ENCODE peak calls at places on chromosomes 6 and 20, in five cellular contexts. S is K562, B is gastrocnemius medialis, E is MM.1S, U is trophoblast cell. N is an unnamed sample. For H3K4me1, the result is how much of the 10 kb centered on the place peaks cover.

GRCh38 chr6:168536665-168537249 is 95.8 kb downstream of the SMOC2 start:
- DNase-seq in S (no peak), B (no peak), E (no peak), U (no peak), N (no peak)

GRCh38 chr6:132511836-132512230 is 1.1 kb downstream of the STX7 start:
- DNase-seq in S (no peak), B (no peak), E (no peak), U (no peak), N (no peak)

GRCh38 chr6:141790921-141791320 is 341.8 kb upstream of the GJE1 start:
- DNase-seq in S (no peak), B (no peak), E (no peak), U (no peak), N (no peak)

GRCh38 chr20:23362392-23363256 is 642 bp downstream of the GZF1 start:
- DNase-seq in S (no peak), B (peak), E (peak), U (peak), N (no peak)

GRCh38 chr6:53979468-53980067 is 131.7 kb upstream of the MLIP start:
- DNase-seq in S (peak), B (no peak), E (peak), U (no peak), N (no peak)

GRCh38 chr6:89412071-89413005 is at the start of gene RRAGD:
- DNase-seq in S (peak), B (peak), E (peak), U (peak), N (no peak)

GRCh38 chr20:44065401-44066340 is 121.3 kb downstream of the JPH2 start:
- DNase-seq in S (no peak), B (no peak), E (no peak), U (no peak), N (peak)

GRCh38 chr6:16369108-16369507 is 130.7 kb downstream of the GMPR start:
- DNase-seq in S (no peak), B (no peak), E (no peak), U (no peak), N (no peak)

GRCh38 chr6:32148722-32149576 is 2.8 kb downstream of the PRRT1 start:
- DNase-seq in S (peak), B (peak), E (no peak), U (no peak), N (no peak)

GRCh38 chr6:29864037-29864795 is 36.6 kb downstream of the HLA-G start:
- DNase-seq in S (no peak), B (no peak), E (no peak), U (no peak), N (no peak)

GRCh38 chr6:65110031-65110430 is 597.0 kb downstream of the EYS start:
- DNase-seq in S (no peak), B (no peak), E (no peak), U (no peak), N (no peak)

GRCh38 chr6:53496797-53497196 is 48.1 kb downstream of the GCLC start:
- DNase-seq in S (no peak), B (no peak), E (no peak), U (peak), N (no peak)

GRCh38 chr6:39225946-39226437 is 3.3 kb downstream of the KCNK5 start:
- DNase-seq in S (peak), B (no peak), E (no peak), U (no peak), N (no peak)

GRCh38 chr6:12393100-12393499 is 102.9 kb downstream of the EDN1 start:
- DNase-seq in S (no peak), B (no peak), E (no peak), U (no peak), N (no peak)

DNA sequence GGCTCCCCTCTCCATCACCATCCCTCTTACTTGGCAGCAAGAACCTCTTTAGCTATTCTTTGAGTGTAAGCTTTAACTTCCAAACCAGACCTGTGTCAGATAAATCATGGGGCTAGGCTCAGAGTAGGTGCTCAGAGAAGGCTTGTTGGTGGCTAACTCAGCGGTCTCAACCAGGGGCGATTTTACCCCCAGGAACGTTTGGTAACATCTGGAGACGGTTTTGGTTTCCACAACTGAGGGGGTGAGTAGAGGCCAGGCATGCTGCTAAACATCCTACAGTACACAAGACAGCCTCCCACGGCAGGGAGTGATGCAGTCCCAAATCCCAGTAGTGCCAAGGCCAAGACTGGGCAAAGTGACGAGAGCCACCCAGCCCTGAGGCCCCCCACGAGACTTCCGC is 59.1 kb downstream of the RAB44 start:
- DNase-seq in S (no peak), B (no peak), E (no peak), U (no peak), N (no peak)
- H3K4me1 ChIP-seq in S (under half), B (under half), E (half or more), U (under half), N (under half)

GRCh38 chr6:33770116-33770832 is 18.7 kb downstream of the LEMD2 start:
- DNase-seq in S (no peak), B (no peak), E (no peak), U (no peak), N (no peak)
- H3K4me3 ChIP-seq in S (no peak), B (no peak), E (no peak), U (no peak), N (no peak)

DNA sequence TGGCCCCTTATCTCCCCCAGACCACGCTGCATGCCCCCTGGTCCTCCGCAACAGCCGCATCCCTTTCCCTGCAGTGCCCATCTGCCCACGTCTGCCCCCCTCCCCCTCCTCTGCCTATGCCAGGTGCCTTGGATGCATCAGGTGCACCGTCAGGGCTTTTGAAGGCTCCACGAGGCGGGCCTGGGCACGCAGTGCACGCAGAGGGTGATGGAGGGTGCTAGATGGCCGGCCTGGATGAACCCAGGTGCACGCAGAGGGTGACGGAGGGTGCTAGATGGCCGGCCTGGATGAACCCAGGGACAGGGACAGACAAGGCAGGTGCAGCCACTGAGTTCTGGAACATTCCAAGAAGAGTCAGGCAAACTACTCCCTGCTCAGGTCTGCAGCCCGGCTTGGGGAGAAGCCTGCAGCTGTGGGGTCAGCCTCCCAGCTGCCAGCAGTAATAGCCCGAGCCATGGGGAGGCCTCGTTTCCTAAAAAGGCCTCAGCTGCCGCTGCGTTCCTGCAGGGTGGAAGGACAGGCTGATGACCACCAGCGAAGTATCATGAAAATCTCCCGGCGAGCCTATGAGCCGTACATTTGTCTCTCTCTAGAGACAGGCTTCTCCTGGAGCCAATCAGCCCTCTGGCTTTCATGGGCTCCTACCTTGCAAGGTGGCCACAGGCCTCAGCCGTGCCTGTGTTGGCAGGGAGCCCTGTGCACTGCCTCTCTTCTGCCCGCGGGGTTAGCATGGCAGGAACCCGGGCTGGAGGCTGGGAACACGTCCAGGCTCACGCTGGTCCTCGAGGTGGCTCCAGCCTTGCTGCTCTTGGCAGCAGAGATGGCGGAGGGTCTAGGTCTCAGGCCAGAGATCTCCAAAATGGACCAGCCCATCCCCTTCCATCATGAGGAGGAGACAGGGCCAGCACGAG is 29.6 kb downstream of the NTSR1 start:
- DNase-seq in S (no peak), B (peak), E (no peak), U (no peak), N (no peak)
- H3K4me1 ChIP-seq in S (half or more), B (under half), E (under half), U (under half), N (under half)

GRCh38 chr6:35213824-35214756 is at the start of gene SCUBE3:
- DNase-seq in S (peak), B (no peak), E (no peak), U (no peak), N (no peak)

GRCh38 chr6:35216412-35216732 is 2.6 kb downstream of the SCUBE3 start:
- DNase-seq in S (no peak), B (no peak), E (no peak), U (no peak), N (no peak)

GRCh38 chr6:35215665-35216411 is 2.1 kb downstream of the SCUBE3 start:
- DNase-seq in S (no peak), B (no peak), E (no peak), U (no peak), N (no peak)

GRCh38 chr6:35213161-35213823 is 464 bp upstream of the SCUBE3 start:
- DNase-seq in S (peak), B (no peak), E (no peak), U (no peak), N (no peak)

GRCh38 chr6:35214869-35215664 is 1.3 kb downstream of the SCUBE3 start:
- DNase-seq in S (peak), B (no peak), E (no peak), U (peak), N (no peak)
- H3K4me3 ChIP-seq in S (no peak), B (peak), E (no peak), U (no peak), N (peak)

GRCh38 chr6:33696076-33696475 is 15.4 kb downstream of the UQCC2 start:
- DNase-seq in S (no peak), B (no peak), E (no peak), U (no peak), N (no peak)
- H3K4me1 ChIP-seq in S (under half), B (half or more), E (under half), U (under half), N (half or more)

DNA sequence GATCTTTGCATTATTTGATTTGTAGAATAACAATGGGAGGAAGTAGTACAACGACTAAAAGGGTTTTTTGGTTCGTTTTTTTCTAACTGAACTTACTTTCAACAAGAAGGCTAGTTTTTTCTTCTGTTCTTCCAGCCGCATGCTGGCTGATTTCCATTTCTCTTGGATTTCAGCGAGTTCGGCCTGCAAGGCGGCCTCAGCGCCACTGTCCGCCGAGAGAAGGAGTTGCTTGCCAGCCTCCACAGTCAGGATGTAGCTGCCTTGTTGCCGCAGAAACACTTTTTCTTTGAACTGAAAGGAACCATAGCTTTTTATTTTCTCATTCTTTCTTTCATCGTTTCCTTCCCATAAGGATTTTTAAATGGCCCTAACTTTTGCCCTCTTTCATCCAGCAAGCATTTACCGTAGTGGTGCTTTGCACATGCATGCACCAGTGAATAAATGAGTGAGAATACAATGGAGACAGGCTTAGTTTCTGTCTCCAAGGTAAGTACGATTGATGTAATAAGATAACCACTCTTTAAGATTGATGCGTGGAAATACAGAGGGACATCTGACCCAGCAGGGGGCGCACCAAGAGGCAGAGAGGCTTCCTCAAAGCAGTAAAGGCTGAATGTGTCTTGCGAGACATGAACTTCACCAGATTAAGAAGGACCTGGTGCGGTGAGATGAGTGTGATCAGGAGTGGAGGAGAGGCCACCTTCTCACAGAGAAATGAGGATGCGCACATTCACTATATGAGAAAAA is 398.8 kb downstream of the ESR1 start:
- DNase-seq in S (peak), B (peak), E (no peak), U (peak), N (no peak)
- H3K4me3 ChIP-seq in S (no peak), B (no peak), E (no peak), U (no peak), N (no peak)

DNA sequence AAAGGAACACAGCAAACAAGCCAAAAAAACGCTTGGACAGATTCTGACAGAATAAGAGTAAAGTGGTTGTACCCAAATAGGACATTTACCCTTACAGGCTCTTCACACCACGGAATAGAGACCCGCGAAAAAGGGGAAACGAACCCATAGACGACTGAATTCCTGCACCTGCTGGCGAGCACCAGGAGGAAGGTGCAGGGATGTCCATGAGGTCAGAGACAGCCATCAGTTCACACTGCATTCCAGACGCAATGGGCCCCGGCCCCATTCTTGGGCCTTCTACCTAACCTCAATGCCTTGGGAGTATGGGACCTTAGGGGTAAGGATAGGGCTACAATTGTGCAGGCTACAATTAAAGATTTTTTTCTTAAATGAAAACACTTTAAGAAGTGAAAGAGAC is 5.2 kb upstream of the DIDO1 start:
- DNase-seq in S (no peak), B (no peak), E (no peak), U (no peak), N (no peak)
- H3K4me1 ChIP-seq in S (half or more), B (half or more), E (under half), U (under half), N (half or more)

DNA sequence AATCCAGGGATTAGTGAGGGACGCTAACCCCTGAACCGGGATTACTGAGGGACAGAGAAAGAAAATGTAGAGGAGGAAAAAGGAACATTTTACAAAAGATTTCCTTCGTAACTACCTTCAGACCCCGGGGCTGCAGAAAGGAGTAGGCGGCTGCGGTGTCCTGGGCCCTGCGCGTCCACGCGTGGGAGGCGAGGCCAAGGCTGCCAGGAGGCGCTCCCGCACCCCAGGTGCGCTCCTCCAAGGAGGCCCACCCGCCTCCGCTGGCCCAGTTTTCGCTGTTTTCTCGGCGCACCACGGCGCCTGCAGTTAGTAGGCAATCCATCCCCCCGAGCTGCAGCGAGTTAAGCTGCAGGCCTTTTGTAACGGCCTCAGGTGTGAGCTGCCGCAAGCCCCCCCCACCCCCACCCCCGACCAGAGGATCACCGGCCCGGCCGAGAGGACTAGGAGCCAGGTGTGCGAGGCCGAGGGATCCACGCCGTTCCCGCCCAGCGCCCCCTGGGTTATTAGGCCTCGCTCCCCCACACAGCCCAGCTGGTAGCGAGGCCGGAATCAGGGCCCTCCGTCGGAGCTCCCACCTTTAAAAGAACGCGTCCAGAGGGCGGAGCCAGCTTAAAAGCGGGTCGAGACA is 380.3 kb upstream of the ARID1B start:
- DNase-seq in S (no peak), B (no peak), E (no peak), U (no peak), N (peak)
- H3K4me3 ChIP-seq in S (no peak), B (peak), E (no peak), U (no peak), N (no peak)